ENCODE peak calls at places on chromosomes 7 and 10, in six cellular contexts. N is nephron progenitor cell, L is Peyer's patch, R is ovary, S is lower lobe of right lung, E is MM.1S. K is an unnamed sample.

GRCh38 chr10:3783721-3784432 is 1.1 kb downstream of the KLF6 start:
- DNase-seq in N (no peak), E (peak), R (peak), S (no peak), L (peak), K (no peak)

GRCh38 chr10:110273474-110273873 is 31.2 kb downstream of the SMNDC1 start:
- DNase-seq in L (no peak), S (peak), E (no peak), N (no peak), R (peak), K (peak)

GRCh38 chr10:116689744-116690143 is 52.6 kb downstream of the HSPA12A start:
- DNase-seq in L (no peak), S (no peak), R (no peak), E (no peak), N (no peak), K (no peak)

GRCh38 chr10:93465806-93466675 is 16.1 kb downstream of the MYOF start:
- DNase-seq in L (peak), E (no peak), S (peak), N (no peak), R (peak), K (no peak)

GRCh38 chr7:89623018-89623672 is 531.1 kb upstream of the STEAP1 start:
- DNase-seq in R (no peak), N (peak), E (peak), S (no peak), L (no peak), K (no peak)

GRCh38 chr7:101924171-101924570 is 106.7 kb downstream of the CUX1 start:
- DNase-seq in E (no peak), L (peak), S (no peak), N (no peak), R (peak), K (no peak)

GRCh38 chr10:85623342-85623741 is 743.3 kb downstream of the GRID1 start:
- DNase-seq in R (no peak), L (no peak), E (no peak), N (no peak), S (no peak), K (no peak)

GRCh38 chr7:55534262-55534915 is 37.9 kb downstream of the VOPP1 start:
- DNase-seq in R (no peak), N (no peak), E (peak), L (no peak), S (peak), K (peak)

GRCh38 chr10:60914676-60915075 is 29.3 kb downstream of the RHOBTB1 start:
- DNase-seq in E (no peak), N (no peak), L (no peak), R (peak), S (no peak), K (no peak)

GRCh38 chr10:35882422-35883150 is 240.5 kb upstream of the FZD8 start:
- DNase-seq in E (no peak), N (peak), R (no peak), S (no peak), L (no peak), K (no peak)

GRCh38 chr7:36969376-36969775 is 245.1 kb upstream of the AOAH start:
- DNase-seq in R (no peak), S (no peak), L (no peak), N (no peak), E (no peak), K (peak)

GRCh38 chr7:44283381-44284211 is 41.8 kb downstream of the CAMK2B start:
- DNase-seq in E (no peak), N (peak), S (peak), L (peak), R (peak), K (peak)

GRCh38 chr7:4233146-4233545 is 448.9 kb upstream of the FOXK1 start:
- DNase-seq in E (no peak), N (no peak), L (no peak), R (no peak), S (no peak), K (no peak)

GRCh38 chr7:157507987-157508386 is 171.2 kb downstream of the DNAJB6 start:
- DNase-seq in L (no peak), N (no peak), S (no peak), R (no peak), E (no peak), K (peak)

GRCh38 chr10:11397077-11397476 is 214.4 kb downstream of the USP6NL start:
- DNase-seq in L (no peak), R (no peak), S (no peak), E (no peak), N (no peak), K (no peak)

GRCh38 chr10:113523071-113523470 is 29.8 kb upstream of the HABP2 start:
- DNase-seq in S (no peak), L (no peak), R (no peak), N (no peak), E (no peak), K (no peak)

GRCh38 chr7:39733881-39734571 is 110.7 kb downstream of the RALA start:
- DNase-seq in L (no peak), N (no peak), S (no peak), E (no peak), R (no peak), K (no peak)

GRCh38 chr10:50529660-50530059 is 94.1 kb downstream of the SGMS1 start:
- DNase-seq in S (no peak), N (no peak), E (no peak), L (no peak), R (no peak), K (no peak)

GRCh38 chr7:141342664-141343400 is 208.4 kb upstream of the AGK start:
- DNase-seq in L (no peak), R (no peak), E (no peak), S (no peak), N (no peak), K (no peak)

GRCh38 chr7:141702047-141702567 is at the start of gene DENND11:
- DNase-seq in L (peak), E (peak), N (peak), R (peak), S (peak), K (peak)

GRCh38 chr10:48545462-48546145 is 59.3 kb downstream of the ARHGAP22 start:
- DNase-seq in S (no peak), L (no peak), N (no peak), E (no peak), R (no peak), K (no peak)

GRCh38 chr7:22179442-22179879 is 177.5 kb downstream of the RAPGEF5 start:
- DNase-seq in S (no peak), E (no peak), L (no peak), R (no peak), N (no peak), K (no peak)

GRCh38 chr10:99232357-99232999 is 3.2 kb downstream of the HPSE2 start:
- DNase-seq in R (no peak), N (peak), E (no peak), L (peak), S (no peak), K (no peak)

GRCh38 chr10:34655286-34656170 is 159.6 kb downstream of the PARD3 start:
- DNase-seq in E (peak), S (no peak), R (no peak), L (no peak), N (peak), K (no peak)

GRCh38 chr7:116052006-116052405 is 21.4 kb upstream of the TFEC start:
- DNase-seq in L (no peak), R (no peak), N (no peak), S (no peak), E (no peak), K (no peak)

GRCh38 chr7:20229652-20230500 is 12.7 kb upstream of the MACC1 start:
- DNase-seq in L (no peak), E (no peak), N (no peak), S (no peak), R (no peak), K (no peak)

GRCh38 chr7:137846588-137847417 is at the start of gene DGKI:
- DNase-seq in L (peak), N (peak), S (peak), E (no peak), R (peak), K (no peak)

GRCh38 chr10:49647985-49648795 is 31.3 kb upstream of the C10orf53 start:
- DNase-seq in N (no peak), R (no peak), E (no peak), S (no peak), L (no peak), K (no peak)

GRCh38 chr10:71355886-71356285 is 36.8 kb downstream of the SLC29A3 start:
- DNase-seq in R (no peak), L (no peak), E (no peak), N (no peak), S (no peak), K (no peak)

GRCh38 chr10:121096617-121097431 is 245.7 kb downstream of the WDR11 start:
- DNase-seq in E (no peak), R (no peak), L (no peak), N (no peak), S (no peak), K (no peak)

GRCh38 chr7:1675673-1676549 is 5.8 kb downstream of the ELFN1 start:
- DNase-seq in R (no peak), N (no peak), L (peak), S (peak), E (no peak), K (no peak)

GRCh38 chr7:132386249-132386681 is 190.0 kb downstream of the PLXNA4 start:
- DNase-seq in S (peak), E (no peak), R (peak), N (peak), L (no peak), K (no peak)

GRCh38 chr7:16063241-16063640 is 358.1 kb downstream of the CRPPA start:
- DNase-seq in E (no peak), S (no peak), R (no peak), N (no peak), L (no peak), K (no peak)

GRCh38 chr7:125136341-125136740 is 206.7 kb upstream of the POT1 start:
- DNase-seq in R (no peak), L (no peak), N (no peak), E (no peak), S (no peak), K (no peak)

GRCh38 chr7:146781352-146782116 is 664.9 kb downstream of the CNTNAP2 start:
- DNase-seq in N (no peak), E (no peak), R (no peak), L (no peak), S (no peak), K (no peak)
- TF ChIP-seq CTCF in N (no peak), E (no peak), R (no peak), L (no peak), S (no peak), K (no peak)

GRCh38 chr7:96355990-96356506 is 34.1 kb upstream of the SLC25A13 start:
- DNase-seq in L (no peak), N (no peak), S (no peak), R (no peak), E (no peak), K (no peak)
- TF ChIP-seq CTCF in L (no peak), N (no peak), S (no peak), R (no peak), E (no peak), K (no peak)

DNA sequence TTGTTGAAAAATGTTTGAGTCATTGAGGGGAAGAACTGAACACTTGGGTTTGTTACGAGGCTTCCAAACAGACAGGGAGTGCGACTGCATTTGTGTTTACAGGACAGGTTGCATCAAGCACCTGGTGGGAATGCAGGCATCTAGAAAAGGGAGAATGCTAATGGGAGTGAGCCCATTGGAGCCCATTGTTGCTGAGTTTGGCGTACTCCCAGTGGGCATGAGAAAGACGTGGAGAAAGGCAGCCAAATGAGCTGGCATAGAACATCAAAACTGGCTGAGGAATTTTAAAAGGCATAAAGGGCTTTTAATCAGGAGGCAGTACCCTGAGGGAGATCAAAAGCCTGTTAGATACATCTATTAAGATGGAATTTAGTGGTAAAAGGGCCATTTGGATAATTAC is 171.6 kb upstream of the NPSR1 start:
- DNase-seq in R (no peak), L (no peak), N (no peak), E (no peak), S (no peak), K (no peak)
- TF ChIP-seq CTCF in R (no peak), L (no peak), N (no peak), E (no peak), S (no peak), K (no peak)

GRCh38 chr7:100874577-100875355 is at the start of gene SRRT:
- DNase-seq in S (peak), L (peak), E (peak), N (peak), R (peak), K (peak)
- TF ChIP-seq CTCF in S (peak), L (peak), E (no peak), N (peak), R (peak), K (peak)

K was measured in natural killer cell.